ENCODE peak calls at places on chromosomes 2 and 18, in ten cellular contexts. Z is neural progenitor cell; E is cardiac muscle cell; C is AG04450; Q is CD8-positive, alpha-beta T cell; U is HCT116; N is lower lobe of right lung; S is RWPE1; Y is upper lobe of left lung; I is ovary. D is an unnamed sample.

GRCh38 chr18:3620146-3621119 is 170.5 kb downstream of the TGIF1 start:
- DNase-seq in Z (no peak), N (no peak), Q (no peak), U (no peak), S (no peak), I (no peak), Y (no peak), C (no peak), E (no peak), D (no peak)

GRCh38 chr2:21279525-21279924 is 155.8 kb downstream of the TDRD15 start:
- DNase-seq in U (no peak), Q (no peak), N (no peak), S (no peak), E (peak), I (no peak), Y (no peak), C (no peak), Z (no peak), D (no peak)

GRCh38 chr2:144131042-144131441 is 388.9 kb downstream of the ZEB2 start:
- DNase-seq in N (no peak), Z (no peak), Y (no peak), S (peak), E (no peak), Q (no peak), C (no peak), U (no peak), I (no peak), D (no peak)

GRCh38 chr2:44954902-44955592 is 13.5 kb downstream of the SIX3 start:
- DNase-seq in U (no peak), Y (no peak), S (no peak), C (no peak), I (no peak), E (no peak), Z (peak), Q (no peak), N (peak), D (no peak)

GRCh38 chr2:220674033-220674432 is 898.1 kb downstream of the EPHA4 start:
- DNase-seq in E (no peak), N (no peak), C (no peak), S (no peak), Y (no peak), I (no peak), U (no peak), Z (no peak), Q (no peak), D (no peak)

GRCh38 chr18:63154350-63155152 is 165.0 kb downstream of the BCL2 start:
- DNase-seq in N (no peak), I (no peak), Z (no peak), S (no peak), Q (no peak), Y (no peak), U (no peak), C (no peak), E (no peak), D (no peak)

GRCh38 chr2:69917854-69918253 is 2.9 kb downstream of the MXD1 start:
- DNase-seq in U (peak), N (no peak), E (no peak), S (peak), Z (no peak), C (peak), Y (no peak), I (no peak), Q (no peak), D (no peak)

GRCh38 chr18:76467371-76468190 is 27.5 kb downstream of the ZNF516 start:
- DNase-seq in C (no peak), E (no peak), I (peak), U (no peak), Q (no peak), N (peak), Z (peak), S (no peak), Y (no peak), D (no peak)

GRCh38 chr2:20744366-20745335 is 77.7 kb downstream of the GDF7 start:
- DNase-seq in Q (no peak), C (no peak), S (no peak), N (no peak), I (no peak), E (no peak), Y (no peak), Z (no peak), U (no peak), D (no peak)

GRCh38 chr2:64698668-64699444 is 45.1 kb upstream of the SERTAD2 start:
- DNase-seq in Y (no peak), S (peak), U (peak), N (no peak), C (peak), Z (no peak), Q (no peak), E (no peak), I (no peak), D (no peak)

GRCh38 chr2:43209204-43209717 is 17.1 kb downstream of the ZFP36L2 start:
- DNase-seq in I (no peak), S (no peak), Q (no peak), Y (no peak), Z (no peak), C (no peak), U (no peak), E (no peak), N (no peak), D (no peak)

GRCh38 chr18:8890957-8891464 is 185.7 kb downstream of the MTCL1 start:
- DNase-seq in S (peak), Q (no peak), E (no peak), Z (peak), N (no peak), I (no peak), U (peak), Y (no peak), C (peak), D (no peak)

GRCh38 chr2:60366178-60366577 is 187.3 kb downstream of the BCL11A start:
- DNase-seq in U (no peak), N (peak), C (no peak), Z (no peak), E (peak), S (no peak), I (no peak), Y (peak), Q (no peak), D (no peak)

GRCh38 chr2:232633413-232634318 is at the start of gene EFHD1:
- DNase-seq in S (peak), Z (peak), N (peak), E (peak), I (peak), C (no peak), U (no peak), Q (no peak), Y (peak), D (no peak)

GRCh38 chr2:53253244-53253643 is 514.4 kb upstream of the CHAC2 start:
- DNase-seq in N (no peak), Y (no peak), E (no peak), Z (no peak), I (no peak), U (no peak), S (no peak), C (no peak), Q (no peak), D (no peak)

GRCh38 chr2:69139778-69140177 is 126.8 kb downstream of the ANTXR1 start:
- DNase-seq in C (no peak), U (no peak), Y (no peak), Z (no peak), E (no peak), S (no peak), I (no peak), N (no peak), Q (no peak), D (no peak)

GRCh38 chr18:42108071-42108470 is 153.0 kb downstream of the PIK3C3 start:
- DNase-seq in I (no peak), C (no peak), U (no peak), Q (no peak), N (no peak), Y (no peak), Z (peak), S (no peak), E (no peak), D (no peak)

GRCh38 chr2:189258604-189259003 is 79.0 kb upstream of the COL5A2 start:
- DNase-seq in S (no peak), I (no peak), Z (no peak), N (no peak), Q (no peak), E (no peak), C (no peak), Y (no peak), U (no peak), D (no peak)

GRCh38 chr2:129877289-129877741 is 102.2 kb upstream of the RAB6C start:
- DNase-seq in Z (peak), Q (peak), Y (peak), N (peak), E (peak), S (peak), U (peak), I (peak), C (peak), D (peak)

GRCh38 chr2:240992572-240993291 is 5.7 kb upstream of the SNED1 start:
- DNase-seq in Z (no peak), I (peak), N (peak), Q (no peak), S (no peak), Y (peak), U (no peak), E (no peak), C (no peak), D (no peak)

GRCh38 chr2:128410035-128410757 is 91.5 kb upstream of the HS6ST1 start:
- DNase-seq in N (no peak), Y (peak), U (no peak), C (no peak), I (no peak), Z (no peak), Q (no peak), S (no peak), E (no peak), D (peak)

GRCh38 chr2:228674155-228674554 is 492.7 kb upstream of the SPHKAP start:
- DNase-seq in E (no peak), C (no peak), I (no peak), U (no peak), Y (no peak), Z (no peak), S (no peak), N (no peak), Q (no peak), D (no peak)

GRCh38 chr2:26709323-26710110 is 17.0 kb downstream of the KCNK3 start:
- DNase-seq in S (no peak), U (no peak), Q (no peak), I (no peak), Z (no peak), E (peak), C (no peak), N (no peak), Y (no peak), D (no peak)

GRCh38 chr2:60603533-60604190 is 50.2 kb upstream of the BCL11A start:
- DNase-seq in Z (no peak), I (no peak), Q (no peak), S (no peak), E (no peak), U (no peak), Y (no peak), N (no peak), C (no peak), D (no peak)

GRCh38 chr2:240596491-240596931 is 10.0 kb downstream of the CAPN10 start:
- DNase-seq in Z (no peak), U (no peak), N (peak), S (no peak), I (peak), E (no peak), Y (no peak), C (no peak), Q (no peak), D (no peak)

GRCh38 chr2:9639000-9639602 is 8.3 kb upstream of the YWHAQ start:
- DNase-seq in Y (no peak), N (no peak), E (no peak), U (no peak), I (no peak), Z (no peak), S (no peak), Q (no peak), C (no peak), D (no peak)

GRCh38 chr2:229761663-229762062 is 47.3 kb upstream of the DNER start:
- DNase-seq in Q (no peak), U (no peak), S (no peak), E (no peak), Y (no peak), Z (no peak), I (no peak), N (no peak), C (no peak), D (no peak)

GRCh38 chr2:177029075-177029474 is 183.5 kb upstream of the HNRNPA3 start:
- DNase-seq in I (no peak), C (no peak), E (no peak), Y (no peak), Q (no peak), N (no peak), U (no peak), Z (no peak), S (no peak), D (no peak)

GRCh38 chr2:151043484-151043883 is 218.2 kb downstream of the RBM43 start:
- DNase-seq in I (no peak), U (peak), E (no peak), Z (no peak), S (peak), Y (no peak), C (peak), Q (no peak), N (no peak), D (no peak)

GRCh38 chr2:14632133-14632936 is at the start of gene LRATD1:
- DNase-seq in S (peak), E (peak), Y (peak), Z (peak), Q (no peak), N (peak), I (peak), U (no peak), C (peak), D (no peak)

GRCh38 chr2:33443272-33443829 is 33.1 kb upstream of the RASGRP3 start:
- DNase-seq in N (no peak), U (no peak), E (no peak), Z (no peak), I (no peak), C (no peak), Q (no peak), Y (no peak), S (no peak), D (no peak)

GRCh38 chr18:78738076-78738690 is 241.4 kb upstream of the SALL3 start:
- DNase-seq in U (no peak), E (no peak), C (no peak), N (no peak), Q (no peak), Y (no peak), Z (no peak), S (no peak), I (no peak), D (no peak)

GRCh38 chr18:49944681-49945080 is 131.3 kb upstream of the ACAA2 start:
- DNase-seq in I (no peak), E (no peak), U (no peak), Q (no peak), N (no peak), Z (no peak), S (no peak), Y (no peak), C (no peak), D (peak)

GRCh38 chr2:190820416-190820815 is 60.2 kb upstream of the GLS start:
- DNase-seq in S (no peak), U (no peak), N (no peak), I (no peak), E (no peak), Q (no peak), C (no peak), Y (no peak), Z (no peak), D (no peak)

GRCh38 chr2:191845248-191845715 is 1.6 kb downstream of the CAVIN2 start:
- DNase-seq in E (no peak), Y (peak), Z (peak), I (peak), N (peak), C (no peak), S (peak), Q (no peak), U (no peak), D (no peak)

GRCh38 chr2:235300368-235301201 is 193.3 kb upstream of the AGAP1 start:
- DNase-seq in Z (no peak), I (peak), U (no peak), N (peak), Q (no peak), S (no peak), E (no peak), C (peak), Y (peak), D (no peak)

GRCh38 chr2:150207979-150208378 is 279.5 kb downstream of the RND3 start:
- DNase-seq in Y (no peak), S (no peak), Q (no peak), E (no peak), N (no peak), U (no peak), C (no peak), Z (no peak), I (no peak), D (no peak)

GRCh38 chr18:30288662-30289414 is 753.7 kb downstream of the DSC3 start:
- DNase-seq in E (no peak), N (no peak), Q (no peak), Y (no peak), Z (peak), I (no peak), U (no peak), S (no peak), C (no peak), D (no peak)

GRCh38 chr18:427005-427404 is 73.5 kb downstream of the COLEC12 start:
- DNase-seq in Q (no peak), Z (no peak), U (no peak), S (no peak), N (no peak), C (no peak), Y (no peak), E (no peak), I (no peak), D (no peak)
- H3K27ac ChIP-seq in Q (no peak), Z (no peak), U (no peak), S (no peak), N (no peak), C (no peak), Y (no peak), E (peak), I (no peak), D (no peak)

GRCh38 chr2:168730391-168730790 is 72.0 kb upstream of the NOSTRIN start:
- DNase-seq in I (no peak), Z (peak), E (no peak), Q (no peak), U (no peak), N (no peak), C (no peak), S (no peak), Y (no peak), D (no peak)

GRCh38 chr2:168732506-168732905 is 69.9 kb upstream of the NOSTRIN start:
- DNase-seq in Z (no peak), Q (no peak), N (no peak), E (no peak), Y (no peak), C (no peak), I (no peak), S (no peak), U (no peak), D (no peak)

GRCh38 chr2:168731002-168731401 is 71.4 kb upstream of the NOSTRIN start:
- DNase-seq in Q (no peak), C (no peak), S (no peak), Y (no peak), U (no peak), I (no peak), N (no peak), E (no peak), Z (no peak), D (no peak)

GRCh38 chr2:168729455-168729854 is 73.0 kb upstream of the NOSTRIN start:
- DNase-seq in Y (no peak), I (no peak), C (no peak), Q (no peak), N (no peak), S (no peak), U (no peak), E (no peak), Z (no peak), D (no peak)

DNA sequence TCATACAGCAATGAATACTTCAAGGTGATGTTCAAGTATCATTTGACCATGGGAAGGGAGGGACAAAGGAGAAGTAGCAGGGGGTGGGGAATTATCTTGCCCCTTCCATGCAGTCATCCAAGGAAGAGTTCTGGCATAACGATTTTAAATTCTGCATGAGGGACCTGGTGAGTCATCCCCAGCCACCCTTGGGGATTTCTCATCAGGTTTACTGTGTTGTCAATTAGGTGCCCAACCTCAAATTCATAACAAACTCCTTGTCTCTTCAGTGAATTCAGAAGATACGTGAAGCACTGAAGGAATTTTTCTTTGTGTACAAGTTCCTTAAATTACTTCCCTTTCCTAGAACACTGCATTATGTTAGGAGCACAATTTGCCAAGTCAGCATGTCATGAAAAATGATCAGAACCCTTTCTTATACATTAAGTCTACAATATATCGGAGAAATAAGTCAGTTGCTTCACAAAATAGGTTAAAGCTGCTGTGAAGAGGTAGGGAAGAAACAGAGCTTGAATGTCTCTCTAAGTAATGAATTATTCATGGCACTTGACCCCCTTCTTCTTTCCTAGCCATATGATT is 70.8 kb upstream of the NOSTRIN start:
- DNase-seq in C (no peak), N (no peak), U (no peak), I (no peak), Y (no peak), E (no peak), Q (no peak), S (no peak), Z (no peak), D (no peak)
- H3K27ac ChIP-seq in C (no peak), N (no peak), U (no peak), I (no peak), Y (no peak), E (no peak), Q (no peak), S (no peak), Z (no peak), D (no peak)

GRCh38 chr2:36562973-36563532 is 34.9 kb downstream of the FEZ2 start:
- DNase-seq in U (no peak), E (no peak), N (no peak), S (no peak), C (no peak), Q (no peak), Z (no peak), I (no peak), Y (no peak), D (no peak)
- H3K27ac ChIP-seq in U (peak), E (no peak), N (peak), S (peak), C (peak), Q (no peak), Z (no peak), I (no peak), Y (no peak), D (no peak)

DNA sequence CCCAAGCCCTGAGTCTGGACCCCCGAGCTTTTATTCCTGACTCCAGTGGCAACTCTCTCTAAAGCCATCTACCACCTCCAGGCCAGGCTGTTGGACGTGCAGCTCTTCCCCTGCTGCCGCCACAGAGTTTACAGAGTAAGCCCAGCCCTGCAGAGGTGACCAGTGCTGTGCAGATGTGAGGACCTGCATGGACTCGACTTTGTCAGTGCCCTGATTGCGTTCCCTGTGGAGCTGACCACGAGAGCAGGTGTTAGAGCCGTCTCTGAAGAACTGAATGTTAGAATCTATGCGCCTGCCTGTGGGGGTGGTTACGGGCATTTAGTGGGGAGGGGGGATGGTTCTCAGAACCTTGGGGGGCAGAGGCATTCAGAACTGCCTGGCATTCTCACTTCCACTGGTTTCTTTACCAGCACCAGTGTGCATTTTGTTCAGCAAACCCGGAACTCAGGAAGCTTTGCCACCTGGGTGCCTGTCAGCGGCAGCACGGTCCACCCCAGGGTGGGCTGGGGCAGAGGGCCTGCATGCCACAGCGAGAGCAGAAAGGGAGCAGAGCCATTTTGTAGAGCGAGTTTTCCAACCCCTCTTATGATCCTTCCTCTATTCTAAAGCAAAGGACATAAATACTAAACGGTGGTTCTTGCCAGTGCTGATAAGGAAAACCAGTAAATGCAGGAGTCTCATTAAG is 137.9 kb downstream of the KLHL29 start:
- DNase-seq in U (no peak), Y (no peak), I (no peak), Z (no peak), N (no peak), C (no peak), Q (no peak), S (no peak), E (no peak), D (no peak)
- H3K27ac ChIP-seq in U (no peak), Y (no peak), I (peak), Z (no peak), N (peak), C (no peak), Q (no peak), S (no peak), E (no peak), D (no peak)

D was measured in DND-41.